ENCODE peak calls at places on chromosomes 2 and 18, in eight cellular contexts. N is K562, Q is neural progenitor cell, M is DND-41, G is GM12878, W is HCT116, S is GM23248, U is IMR-90. R is an unnamed sample.

GRCh38 chr2:163155279-163155883 is 316.8 kb upstream of the KCNH7 start:
- DNase-seq in N (peak; percentile 23), Q (peak; percentile 48), S (peak; percentile 47), M (no peak), U (peak; percentile 35), G (peak; percentile 3), W (peak; percentile 18), R (peak; percentile 72)

GRCh38 chr18:53375641-53376040 is 848.8 kb downstream of the MBD2 start:
- DNase-seq in N (no peak), U (no peak), S (no peak), M (no peak), W (no peak), Q (no peak), G (no peak), R (no peak)

GRCh38 chr2:28663359-28663758 is 88.3 kb upstream of the PPP1CB start:
- DNase-seq in Q (no peak), N (no peak), M (no peak), U (peak; percentile 79), G (no peak), S (peak; percentile 78), W (no peak), R (no peak)

GRCh38 chr2:217610411-217610814 is 392.4 kb downstream of the TNS1 start:
- DNase-seq in M (no peak), W (no peak), U (no peak), G (peak; percentile 31), Q (no peak), S (no peak), N (no peak), R (no peak)

GRCh38 chr2:47080888-47081301 is 74.2 kb downstream of the STPG4 start:
- DNase-seq in S (no peak), N (no peak), M (no peak), U (no peak), Q (no peak), W (no peak), G (no peak), R (no peak)

GRCh38 chr2:62475172-62476011 is 30.6 kb downstream of the TMEM17 start:
- DNase-seq in W (no peak), Q (peak; percentile 72), S (peak; percentile 54), U (no peak), N (no peak), M (no peak), G (no peak), R (no peak)

GRCh38 chr2:3423492-3424170 is 44.1 kb downstream of the TRAPPC12 start:
- DNase-seq in N (peak; percentile 82), Q (peak; percentile 63), M (peak; percentile 68), U (peak; percentile 27), G (peak; percentile 8), S (peak; percentile 49), W (peak; percentile 27), R (peak; percentile 75)

GRCh38 chr2:236608308-236608564 is 38.6 kb downstream of the ACKR3 start:
- DNase-seq in U (no peak), Q (no peak), S (peak; percentile 55), N (no peak), G (no peak), M (no peak), W (no peak), R (no peak)

GRCh38 chr2:190627881-190628412 is 20.9 kb upstream of the NAB1 start:
- DNase-seq in S (peak; percentile 73), N (no peak), U (no peak), M (no peak), Q (peak; percentile 46), G (no peak), W (no peak), R (peak; percentile 53)

GRCh38 chr2:19474128-19474527 is 115.7 kb upstream of the OSR1 start:
- DNase-seq in G (peak; percentile 71), U (peak; percentile 0), W (no peak), M (peak; percentile 82), N (no peak), Q (no peak), S (peak; percentile 63), R (no peak)

GRCh38 chr2:129205766-129206165 is 773.7 kb upstream of the RAB6C start:
- DNase-seq in Q (no peak), U (no peak), M (no peak), G (no peak), W (no peak), S (no peak), N (no peak), R (no peak)

GRCh38 chr2:174606336-174606735 is 8.7 kb upstream of the WIPF1 start:
- DNase-seq in U (peak; percentile 93), M (no peak), N (no peak), G (no peak), W (no peak), S (peak; percentile 95), Q (no peak), R (peak; percentile 67)

GRCh38 chr2:136135924-136136906 is 18.3 kb upstream of the CXCR4 start:
- DNase-seq in S (no peak), G (no peak), Q (no peak), U (no peak), M (peak; percentile 92), N (no peak), W (no peak), R (peak; percentile 70)

GRCh38 chr2:212939777-212940531 is 211.5 kb downstream of the IKZF2 start:
- DNase-seq in M (no peak), N (no peak), U (no peak), G (no peak), W (no peak), Q (no peak), S (no peak), R (no peak)

GRCh38 chr2:134392689-134393476 is 139.0 kb downstream of the MGAT5 start:
- DNase-seq in Q (no peak), U (peak; percentile 40), M (no peak), W (no peak), N (no peak), S (peak; percentile 63), G (no peak), R (no peak)

GRCh38 chr2:84719434-84719833 is 161.4 kb downstream of the TRABD2A start:
- DNase-seq in G (no peak), Q (no peak), U (no peak), W (no peak), N (no peak), S (no peak), M (no peak), R (no peak)

GRCh38 chr2:183070942-183071844 is 7.4 kb upstream of the DUSP19 start:
- DNase-seq in U (peak; percentile 43), W (no peak), N (no peak), G (no peak), M (no peak), Q (peak; percentile 76), S (peak; percentile 48), R (peak; percentile 54)

GRCh38 chr2:115887209-115887776 is 1444.9 kb downstream of the DPP10 start:
- DNase-seq in U (no peak), S (no peak), N (no peak), Q (no peak), M (no peak), G (no peak), W (no peak), R (no peak)

GRCh38 chr18:31424383-31424988 is 23.1 kb upstream of the DSG3 start:
- DNase-seq in G (no peak), Q (peak; percentile 67), U (peak; percentile 20), M (peak; percentile 18), W (peak; percentile 64), S (peak; percentile 11), N (peak; percentile 27), R (peak; percentile 93)

GRCh38 chr2:98503481-98504096 is 58.9 kb downstream of the INPP4A start:
- DNase-seq in U (peak; percentile 50), M (no peak), N (no peak), Q (no peak), S (peak; percentile 51), W (no peak), G (no peak), R (no peak)

GRCh38 chr2:98504386-98505109 is 59.9 kb downstream of the INPP4A start:
- DNase-seq in Q (no peak), W (no peak), U (no peak), M (no peak), S (peak; percentile 42), G (no peak), N (no peak), R (no peak)

GRCh38 chr2:98501223-98501622 is 56.6 kb downstream of the INPP4A start:
- DNase-seq in U (no peak), S (no peak), Q (no peak), M (no peak), G (no peak), N (no peak), W (no peak), R (no peak)

GRCh38 chr2:98501896-98502295 is 57.2 kb downstream of the INPP4A start:
- DNase-seq in N (no peak), Q (no peak), S (no peak), W (no peak), U (no peak), M (no peak), G (no peak), R (no peak)

GRCh38 chr2:98502556-98503335 is 58.1 kb downstream of the INPP4A start:
- DNase-seq in W (no peak), S (peak; percentile 73), U (peak; percentile 51), N (no peak), M (no peak), Q (no peak), G (no peak), R (no peak)
- H3K27ac ChIP-seq in W (no peak overlapping the region), S (peak overlapping the region; percentile 43), U (no peak overlapping the region), N (no peak overlapping the region), M (no peak overlapping the region), Q (no peak overlapping the region), G (peak overlapping the region; percentile 4), R (no peak overlapping the region)

GRCh38 chr2:156476516-156477206 is 40.5 kb downstream of the GPD2 start:
- DNase-seq in N (no peak), U (peak; percentile 74), W (no peak), Q (no peak), M (no peak), S (peak; percentile 73), G (peak; percentile 77), R (no peak)
- H2AFZ ChIP-seq in N (no peak overlapping the region), U (no peak overlapping the region), W (no peak overlapping the region), Q (no peak overlapping the region), M (no peak overlapping the region), S (peak overlapping the region; percentile 54), G (no peak overlapping the region), R (no peak overlapping the region)

DNA sequence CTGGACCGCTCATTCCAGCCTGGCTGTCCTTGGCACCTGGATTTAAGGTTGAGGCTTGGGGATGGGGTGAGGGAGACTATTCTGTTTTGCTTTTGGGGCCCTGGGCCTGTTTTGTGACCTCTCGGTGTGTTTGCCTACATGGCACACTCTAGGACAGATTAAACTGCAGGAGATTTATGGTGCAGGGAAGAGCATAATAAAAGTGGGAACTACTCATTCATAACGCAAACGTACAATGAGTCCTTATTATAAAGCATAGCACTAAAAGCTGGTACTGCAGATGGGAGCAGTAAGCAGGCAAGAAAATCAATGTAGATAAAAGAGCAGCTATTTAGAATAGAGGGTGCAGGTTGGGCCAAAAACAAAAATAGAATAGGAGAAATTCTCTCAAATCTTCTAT is 238.4 kb downstream of the ACTR3 start:
- DNase-seq in U (no peak), S (no peak), Q (no peak), N (no peak), M (no peak), G (no peak), W (no peak), R (no peak)
- H3K27ac ChIP-seq in U (no peak overlapping the region), S (no peak overlapping the region), Q (no peak overlapping the region), N (no peak overlapping the region), M (no peak overlapping the region), G (no peak overlapping the region), W (no peak overlapping the region), R (no peak overlapping the region)

DNA sequence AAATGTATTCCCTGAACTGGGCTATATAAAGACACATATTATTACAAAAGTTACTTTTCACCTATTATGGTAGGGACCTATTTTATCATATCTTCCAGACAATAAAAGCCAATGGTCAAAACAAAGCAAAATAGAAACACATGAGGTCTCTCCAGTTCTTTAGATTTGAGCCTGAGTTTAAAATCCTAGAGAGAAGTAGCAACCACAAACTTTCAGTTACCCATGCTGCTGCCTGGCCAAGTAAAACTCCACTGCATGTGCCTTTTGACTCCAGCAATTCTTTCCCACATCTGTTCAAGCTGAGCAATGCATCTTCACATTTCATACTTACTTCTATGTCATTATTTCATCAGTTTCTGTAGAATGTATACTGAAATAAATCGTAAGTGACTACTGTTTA is 405.3 kb downstream of the STK39 start:
- DNase-seq in W (no peak), N (no peak), S (no peak), Q (no peak), M (no peak), U (no peak), G (no peak), R (no peak)
- H2AFZ ChIP-seq in W (no peak overlapping the region), N (no peak overlapping the region), S (no peak overlapping the region), Q (no peak overlapping the region), M (no peak overlapping the region), U (no peak overlapping the region), G (no peak overlapping the region), R (no peak overlapping the region)